ENCODE peak calls at places on chromosomes 5 and 9, in eight cellular contexts. D is adrenal gland, X is fibroblast of pulmonary artery, L is dorsolateral prefrontal cortex, U is breast epithelium, G is ovary, H is WERI-Rb-1, Q is prostate gland. K is an unnamed sample.

GRCh38 chr9:3949744-3950143 is 350.1 kb downstream of the GLIS3 start:
- DNase-seq in D (no peak), X (no peak), L (no peak), U (no peak), G (no peak), H (no peak), Q (no peak), K (no peak)

GRCh38 chr9:117958726-117959125 is 254.5 kb downstream of the TLR4 start:
- DNase-seq in D (no peak), X (no peak), L (no peak), U (no peak), G (no peak), H (no peak), Q (no peak), K (no peak)

GRCh38 chr5:140042551-140043507 is at the start of gene NRG2:
- DNase-seq in D (peak; percentile 81), X (peak; percentile 44), L (peak; percentile 68), U (no peak), G (peak; percentile 84), H (peak; percentile 87), Q (peak; percentile 16), K (peak; percentile 73)

GRCh38 chr9:92474569-92474968 is 7.7 kb downstream of the ASPN start:
- DNase-seq in D (no peak), X (no peak), L (no peak), U (no peak), G (no peak), H (no peak), Q (no peak), K (no peak)

GRCh38 chr5:6731465-6732237 is 18.4 kb downstream of the TENT4A start:
- DNase-seq in D (no peak), X (peak; percentile 48), L (no peak), U (no peak), G (no peak), H (no peak), Q (no peak), K (no peak)

GRCh38 chr9:132147331-132147730 is 14.5 kb upstream of the NTNG2 start:
- DNase-seq in D (no peak), X (no peak), L (no peak), U (no peak), G (no peak), H (no peak), Q (no peak), K (no peak)

GRCh38 chr5:1524799-1525623 is 1.3 kb upstream of the LPCAT1 start:
- DNase-seq in D (peak; percentile 14), X (no peak), L (peak; percentile 14), U (no peak), G (peak; percentile 38), H (peak; percentile 8), Q (no peak), K (no peak)

GRCh38 chr9:22683393-22684075 is 236.9 kb downstream of the DMRTA1 start:
- DNase-seq in D (no peak), X (no peak), L (no peak), U (no peak), G (no peak), H (no peak), Q (no peak), K (no peak)

GRCh38 chr5:142872217-142872616 is 102.0 kb downstream of the ARHGAP26 start:
- DNase-seq in D (no peak), X (no peak), L (no peak), U (no peak), G (no peak), H (peak; percentile 26), Q (no peak), K (no peak)

GRCh38 chr5:142874537-142874936 is 104.4 kb downstream of the ARHGAP26 start:
- DNase-seq in D (peak; percentile 74), X (peak; percentile 91), L (no peak), U (peak; percentile 88), G (peak; percentile 55), H (no peak), Q (peak; percentile 80), K (no peak)

GRCh38 chr5:142871880-142872200 is 101.7 kb downstream of the ARHGAP26 start:
- DNase-seq in D (no peak), X (peak; percentile 69), L (no peak), U (no peak), G (no peak), H (no peak), Q (no peak), K (no peak)

GRCh38 chr5:142872795-142873194 is 102.6 kb downstream of the ARHGAP26 start:
- DNase-seq in D (no peak), X (peak; percentile 70), L (no peak), U (no peak), G (no peak), H (no peak), Q (no peak), K (no peak)

GRCh38 chr5:142873831-142874230 is 103.7 kb downstream of the ARHGAP26 start:
- DNase-seq in D (no peak), X (no peak), L (no peak), U (no peak), G (no peak), H (no peak), Q (no peak), K (no peak)
- TF ChIP-seq CTCF in D (no peak), X (no peak), L (no peak), U (no peak), G (no peak), H (no peak), Q (no peak), K (no peak)

GRCh38 chr9:136531186-136531903 is 14.5 kb downstream of the NOTCH1 start:
- DNase-seq in D (no peak), X (no peak), L (no peak), U (no peak), G (no peak), H (no peak), Q (no peak), K (no peak)

GRCh38 chr9:136534396-136534795 is 11.5 kb downstream of the NOTCH1 start:
- DNase-seq in D (no peak), X (no peak), L (no peak), U (no peak), G (no peak), H (no peak), Q (no peak), K (no peak)

GRCh38 chr9:136533775-136534157 is 12.1 kb downstream of the NOTCH1 start:
- DNase-seq in D (no peak), X (no peak), L (no peak), U (no peak), G (no peak), H (no peak), Q (peak; percentile 63), K (no peak)

GRCh38 chr9:136531904-136532798 is 13.7 kb downstream of the NOTCH1 start:
- DNase-seq in D (no peak), X (no peak), L (no peak), U (no peak), G (no peak), H (no peak), Q (no peak), K (no peak)

DNA sequence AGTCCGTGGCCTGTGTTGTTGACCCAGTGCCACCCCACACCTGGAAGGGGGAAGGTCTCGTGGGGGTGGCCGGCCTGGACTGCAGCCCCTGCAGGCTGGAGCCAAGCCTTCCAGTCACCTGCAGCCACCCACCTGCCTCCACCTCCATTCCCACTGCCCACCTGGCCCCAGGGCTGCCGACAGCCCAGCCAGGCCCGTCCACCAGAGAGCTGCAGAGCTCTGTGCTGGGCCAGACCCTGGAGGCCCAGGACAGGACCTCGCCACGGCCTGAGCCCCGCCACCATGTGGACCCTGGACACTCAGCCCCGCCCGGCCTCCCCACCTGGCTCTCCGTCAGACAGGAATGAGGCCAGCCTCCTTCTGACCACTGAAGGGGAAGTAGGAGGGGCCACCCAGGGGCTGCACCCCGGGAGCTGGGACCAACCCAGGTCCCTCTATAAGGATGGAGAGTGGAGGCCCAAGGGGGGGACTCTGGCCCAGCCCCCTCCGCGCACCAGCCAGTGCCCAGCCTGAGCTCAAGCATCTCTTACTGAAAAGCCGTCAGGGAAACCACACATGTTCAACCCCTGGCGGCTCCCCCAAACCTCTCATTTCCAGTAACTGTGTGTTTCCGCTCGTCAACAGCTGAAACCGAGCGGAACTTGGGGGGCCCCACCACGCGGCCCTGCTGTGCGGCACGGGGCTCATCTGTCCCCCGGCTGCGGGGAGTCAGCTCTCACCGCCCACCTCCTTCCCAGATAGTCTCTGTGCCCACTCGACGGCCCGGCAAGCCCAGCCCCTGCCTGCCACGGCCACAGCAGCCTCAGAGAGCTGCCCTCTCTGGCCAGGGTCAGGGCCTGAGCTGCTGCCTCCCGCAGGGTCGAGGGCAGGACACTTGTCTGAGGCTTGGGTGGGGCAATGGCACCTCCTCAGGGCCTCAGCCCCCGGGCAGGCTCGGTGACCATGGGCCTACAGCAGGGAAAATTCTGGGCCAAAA is 12.8 kb downstream of the NOTCH1 start:
- DNase-seq in D (no peak), X (no peak), L (no peak), U (no peak), G (no peak), H (no peak), Q (no peak), K (no peak)
- TF ChIP-seq CTCF in D (no peak), X (no peak), L (no peak), U (no peak), G (no peak), H (no peak), Q (no peak), K (no peak)

DNA sequence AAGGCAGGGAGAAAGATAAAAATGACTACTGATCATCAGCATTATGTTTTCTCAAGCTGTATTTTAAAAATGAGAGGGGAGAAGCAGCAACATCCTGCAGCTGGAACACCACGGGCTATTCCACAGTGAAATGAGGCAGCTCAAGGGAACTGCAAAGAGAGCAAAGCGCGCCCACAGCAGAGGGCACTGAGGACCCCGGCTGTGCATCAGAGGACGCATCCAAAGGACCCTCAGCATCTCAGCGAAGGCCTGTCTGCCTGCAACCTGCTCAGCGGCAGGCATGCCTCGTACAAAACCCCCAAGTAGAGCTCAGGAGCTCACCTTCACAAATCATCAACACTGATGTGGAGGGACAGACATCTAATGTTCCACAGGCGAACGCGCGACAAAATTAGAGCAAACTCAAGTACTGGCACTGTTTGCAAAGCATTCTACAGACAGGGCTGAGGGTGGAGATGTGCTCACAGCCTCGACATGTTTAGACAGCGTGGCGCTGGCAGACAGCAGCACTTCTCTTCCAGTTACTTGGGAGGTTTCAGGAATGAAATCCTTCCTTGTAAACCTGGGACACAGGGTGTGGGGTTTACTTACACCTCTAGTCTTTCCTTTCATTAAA is 80.9 kb downstream of the DCP2 start:
- DNase-seq in D (no peak), X (no peak), L (no peak), U (no peak), G (no peak), H (no peak), Q (peak; percentile 68), K (no peak)
- TF ChIP-seq CTCF in D (no peak), X (no peak), L (no peak), U (no peak), G (no peak), H (no peak), Q (no peak), K (no peak)

DNA sequence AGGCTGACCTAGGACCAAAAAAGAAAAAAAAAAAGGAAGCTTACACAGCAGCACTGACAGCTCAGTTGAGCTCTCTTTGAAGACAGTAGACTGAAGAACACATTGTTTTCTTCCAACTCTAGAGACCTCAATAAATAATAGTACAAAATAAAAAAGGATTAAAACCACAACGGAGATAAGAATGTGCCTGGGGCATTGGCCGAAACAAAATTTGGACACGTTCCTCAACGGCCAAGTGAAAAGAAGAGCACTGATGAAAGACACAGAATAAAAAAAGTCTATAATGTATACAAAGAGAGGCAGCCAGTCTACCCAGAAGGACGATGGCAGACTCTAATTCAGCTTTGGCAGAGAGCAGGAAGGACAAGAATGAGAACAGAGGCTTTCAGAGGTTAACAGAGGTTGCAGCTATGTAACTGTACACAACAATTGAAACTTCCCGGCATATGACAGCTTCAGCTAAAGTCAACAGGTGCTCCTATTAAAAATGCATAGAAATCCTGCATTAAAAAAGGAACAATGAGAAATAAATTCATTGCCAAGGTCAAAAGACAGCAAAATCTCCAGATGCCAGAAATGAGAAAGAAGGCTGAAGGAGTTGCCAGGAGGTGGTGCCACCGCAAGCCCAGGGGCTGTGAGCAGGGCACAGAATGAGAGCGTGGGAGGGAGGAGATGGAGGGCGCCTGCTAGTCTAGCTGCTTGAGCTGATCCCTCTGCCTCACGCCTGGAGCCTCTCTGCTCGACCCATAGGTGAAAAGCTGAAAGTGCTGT is 113.9 kb downstream of the DCP2 start:
- DNase-seq in D (no peak), X (peak; percentile 52), L (no peak), U (peak; percentile 41), G (peak; percentile 52), H (no peak), Q (peak; percentile 42), K (no peak)
- TF ChIP-seq CTCF in D (no peak), X (no peak), L (no peak), U (no peak), G (no peak), H (no peak), Q (peak; percentile 38), K (no peak)

K was measured in progenitor cell of endocrine pancreas.